ENCODE peak calls at places on chromosomes 4 and X, in five cellular contexts. X is thyroid gland, S is colonic mucosa, O is GM23338, H is foreskin fibroblast. R is an unnamed sample.

GRCh38 chrX:13120017-13120416 is 75.6 kb upstream of the FAM9C start:
- DNase-seq in O (no peak), S (peak), X (peak), H (no peak), R (no peak)

GRCh38 chrX:10983526-10983925 is 127.6 kb upstream of the HCCS start:
- DNase-seq in S (no peak), O (no peak), H (no peak), X (no peak), R (no peak)

GRCh38 chr4:5654791-5655190 is 53.6 kb downstream of the EVC2 start:
- DNase-seq in S (no peak), H (no peak), O (no peak), X (no peak), R (no peak)

GRCh38 chr4:108247511-108248088 is 78.9 kb upstream of the LEF1 start:
- DNase-seq in X (peak), O (peak), H (no peak), S (no peak), R (no peak)

GRCh38 chr4:158860856-158861255 is 92.0 kb downstream of the FNIP2 start:
- DNase-seq in O (no peak), X (no peak), H (no peak), S (no peak), R (no peak)

GRCh38 chr4:177948853-177949252 is 506.6 kb upstream of the AGA start:
- DNase-seq in S (no peak), H (no peak), O (no peak), X (no peak), R (no peak)

GRCh38 chr4:53477038-53477565 is 99.7 kb downstream of the FIP1L1 start:
- DNase-seq in H (no peak), X (no peak), O (peak), S (no peak), R (no peak)

GRCh38 chr4:158282252-158282651 is 72.0 kb downstream of the TMEM144 start:
- DNase-seq in H (peak), X (no peak), O (no peak), S (no peak), R (peak)

GRCh38 chr4:610411-611261 is 14.7 kb upstream of the PDE6B start:
- DNase-seq in H (peak), O (no peak), S (peak), X (no peak), R (peak)

GRCh38 chr4:111228874-111229273 is 606.0 kb upstream of the PITX2 start:
- DNase-seq in H (peak), X (no peak), O (no peak), S (no peak), R (peak)

GRCh38 chr4:41455215-41455614 is 82.7 kb upstream of the LIMCH1 start:
- DNase-seq in H (no peak), X (no peak), O (peak), S (no peak), R (peak)

GRCh38 chr4:85411386-85411785 is 63.6 kb upstream of the ARHGAP24 start:
- DNase-seq in X (no peak), H (no peak), O (no peak), S (no peak), R (no peak)

GRCh38 chrX:53048169-53049126 is at the start of gene GPR173:
- DNase-seq in O (peak), S (peak), X (no peak), H (peak), R (peak)

GRCh38 chr4:37243722-37244582 is 591 bp upstream of the NWD2 start:
- DNase-seq in X (peak), O (peak), S (peak), H (peak), R (no peak)

GRCh38 chrX:145817666-145818521 is at the start of gene SLITRK2:
- DNase-seq in O (peak), X (no peak), S (no peak), H (no peak), R (peak)

GRCh38 chr4:2083116-2083825 is 24.1 kb downstream of the NAT8L start:
- DNase-seq in S (peak), O (no peak), H (no peak), X (no peak), R (no peak)

GRCh38 chr4:59655996-59656395 is 1544.1 kb upstream of the ADGRL3 start:
- DNase-seq in S (no peak), H (no peak), O (no peak), X (no peak), R (peak)

GRCh38 chrX:7145454-7145853 is 2.1 kb upstream of the STS start:
- DNase-seq in H (no peak), X (no peak), O (no peak), S (no peak), R (no peak)

GRCh38 chr4:7876096-7876993 is 63.3 kb downstream of the AFAP1 start:
- DNase-seq in S (no peak), X (no peak), H (no peak), O (peak), R (no peak)

GRCh38 chrX:24245201-24245600 is 68.7 kb downstream of the SUPT20HL2 start:
- DNase-seq in X (no peak), O (no peak), H (peak), S (no peak), R (peak)

GRCh38 chr4:1246111-1246881 is 2.6 kb downstream of the CTBP1 start:
- DNase-seq in X (peak), O (no peak), S (peak), H (no peak), R (no peak)

GRCh38 chr4:137621056-137621455 is 88.8 kb upstream of the PCDH18 start:
- DNase-seq in H (no peak), X (no peak), O (no peak), S (no peak), R (no peak)

GRCh38 chr4:7103031-7103598 is 35.3 kb upstream of the GRPEL1 start:
- DNase-seq in X (peak), S (peak), H (peak), O (peak), R (peak)

GRCh38 chrX:119647552-119648420 is 41.6 kb upstream of the NKRF start:
- DNase-seq in H (no peak), S (no peak), O (no peak), X (no peak), R (no peak)

GRCh38 chrX:153460826-153461225 is 9.6 kb downstream of the HAUS7 start:
- DNase-seq in S (peak), O (peak), H (no peak), X (peak), R (peak)

GRCh38 chr4:909821-910220 is 22.3 kb downstream of the GAK start:
- DNase-seq in S (no peak), H (no peak), X (no peak), O (no peak), R (no peak)

GRCh38 chrX:41733939-41734338 is 10.0 kb downstream of the GPR82 start:
- DNase-seq in O (no peak), S (no peak), H (no peak), X (peak), R (no peak)

GRCh38 chr4:42397256-42397634 is at the start of gene SHISA3:
- DNase-seq in S (peak), O (peak), H (no peak), X (peak), R (peak)

GRCh38 chrX:154121961-154122360 is 22.1 kb upstream of the OPN1LW start:
- DNase-seq in X (no peak), H (no peak), S (no peak), O (no peak), R (no peak)

GRCh38 chr4:152825336-152825735 is 45.6 kb downstream of the ARFIP1 start:
- DNase-seq in H (no peak), X (no peak), O (no peak), S (no peak), R (no peak)

GRCh38 chr4:13523105-13523477 is 21.2 kb downstream of the NKX3-2 start:
- DNase-seq in H (no peak), O (no peak), S (no peak), X (no peak), R (no peak)
- H3K4me3 ChIP-seq in H (no peak), O (peak), S (no peak), X (no peak), R (no peak)

DNA sequence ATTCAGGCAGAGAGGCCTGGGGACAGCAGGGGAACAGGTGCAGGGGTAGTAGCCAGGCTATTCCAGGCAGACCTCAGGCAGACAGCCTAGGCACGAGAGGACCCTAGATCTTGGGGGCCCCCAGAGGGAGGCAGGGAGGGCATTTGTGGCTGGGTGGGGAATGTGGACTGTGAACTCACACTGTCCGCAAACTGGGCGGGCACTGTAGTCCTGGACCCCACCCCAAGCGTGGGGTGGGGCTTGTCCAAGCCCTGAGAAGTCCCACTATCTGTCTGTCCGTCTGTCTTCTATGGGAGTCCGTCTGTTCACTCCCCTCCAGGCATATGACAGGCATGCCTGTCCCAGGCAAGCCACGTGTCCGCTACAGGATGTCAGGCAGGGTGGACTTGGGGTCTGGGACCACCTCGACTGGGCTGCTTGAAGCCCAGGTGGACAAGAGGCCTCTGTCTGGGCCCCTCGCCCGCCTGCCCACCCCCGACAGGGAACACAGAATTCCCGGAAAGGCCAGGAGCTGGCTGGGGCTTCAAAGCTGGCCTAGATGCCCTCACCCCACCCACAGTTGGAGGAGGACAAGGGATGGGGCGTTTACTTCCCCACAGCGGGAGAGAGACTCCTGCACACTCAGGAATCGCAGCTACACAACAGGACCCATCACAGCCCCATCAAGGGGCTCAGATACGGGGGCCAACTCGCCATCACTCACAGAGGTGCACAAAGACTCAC is at the start of gene SLC38A5:
- DNase-seq in H (no peak), O (no peak), X (no peak), S (peak), R (no peak)
- H3K4me3 ChIP-seq in H (no peak), O (peak), X (peak), S (peak), R (no peak)

DNA sequence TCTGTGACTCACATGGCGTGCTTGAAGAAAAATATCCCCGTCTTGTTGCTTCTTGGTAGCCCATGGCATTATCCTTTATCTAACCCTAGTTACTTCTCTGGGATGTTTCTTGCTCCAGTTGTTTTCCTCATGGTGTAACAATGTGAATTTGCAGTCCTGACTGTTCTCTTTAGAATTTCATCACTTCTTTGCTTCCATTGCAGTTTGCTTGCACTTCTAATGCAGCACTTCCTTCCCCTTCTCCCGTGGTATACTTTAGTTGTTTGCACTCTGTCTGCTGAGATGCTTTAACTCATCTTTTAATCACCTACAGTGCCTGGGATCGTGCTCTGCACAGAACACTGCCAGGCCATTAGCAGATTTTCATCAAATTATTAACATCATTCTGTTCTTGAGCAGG is 126.8 kb downstream of the MAML3 start:
- DNase-seq in O (no peak), X (no peak), S (no peak), H (no peak), R (no peak)
- H3K4me3 ChIP-seq in O (no peak), X (no peak), S (no peak), H (no peak), R (no peak)

GRCh38 chr4:121339824-121340223 is 41.0 kb downstream of the QRFPR start:
- DNase-seq in X (no peak), S (no peak), H (no peak), O (no peak), R (no peak)
- H3K4me3 ChIP-seq in X (no peak), S (no peak), H (no peak), O (no peak), R (no peak)

GRCh38 chrX:2371026-2371778 is 129.6 kb downstream of the DHRSX start:
- DNase-seq in O (peak), H (no peak), X (no peak), S (no peak), R (no peak)
- H3K4me3 ChIP-seq in O (no peak), H (no peak), X (no peak), S (no peak), R (no peak)

DNA sequence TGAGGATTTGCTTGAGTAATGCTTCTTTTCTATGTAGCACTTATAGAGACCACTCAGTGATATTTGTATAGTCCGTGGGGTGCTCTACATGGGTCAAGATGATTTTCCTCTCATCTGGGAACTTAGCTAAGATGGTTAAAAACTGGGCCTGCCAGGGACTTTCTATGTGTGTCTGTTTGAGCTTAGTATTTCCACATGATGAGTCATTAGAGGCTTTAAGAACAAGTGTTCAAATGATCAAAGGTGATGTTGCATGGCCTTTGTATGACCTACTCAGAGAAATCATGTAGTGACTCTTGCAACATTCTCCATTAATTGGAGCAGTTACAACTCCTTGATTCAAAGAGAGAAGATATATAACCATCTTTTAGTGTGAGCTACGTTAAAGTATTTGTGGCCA is 1480.5 kb upstream of the IGFBP7 start:
- DNase-seq in O (no peak), X (no peak), S (no peak), H (no peak), R (no peak)
- H3K4me3 ChIP-seq in O (no peak), X (no peak), S (no peak), H (no peak), R (no peak)

GRCh38 chr4:99321241-99322191 is at the start of gene ADH1B:
- DNase-seq in O (peak), X (no peak), S (no peak), H (no peak), R (no peak)

GRCh38 chr4:99315839-99316238 is 5.4 kb downstream of the ADH1B start:
- DNase-seq in H (no peak), O (peak), X (no peak), S (no peak), R (no peak)

GRCh38 chr4:99317354-99317753 is 3.8 kb downstream of the ADH1B start:
- DNase-seq in S (no peak), H (no peak), X (no peak), O (no peak), R (no peak)
- H3K4me3 ChIP-seq in S (no peak), H (no peak), X (no peak), O (no peak), R (no peak)

GRCh38 chrX:30971761-30972603 is 82.9 kb upstream of the TAB3 start:
- DNase-seq in H (peak), S (peak), X (peak), O (peak), R (peak)
- H3K4me3 ChIP-seq in H (peak), S (no peak), X (no peak), O (no peak), R (peak)

DNA sequence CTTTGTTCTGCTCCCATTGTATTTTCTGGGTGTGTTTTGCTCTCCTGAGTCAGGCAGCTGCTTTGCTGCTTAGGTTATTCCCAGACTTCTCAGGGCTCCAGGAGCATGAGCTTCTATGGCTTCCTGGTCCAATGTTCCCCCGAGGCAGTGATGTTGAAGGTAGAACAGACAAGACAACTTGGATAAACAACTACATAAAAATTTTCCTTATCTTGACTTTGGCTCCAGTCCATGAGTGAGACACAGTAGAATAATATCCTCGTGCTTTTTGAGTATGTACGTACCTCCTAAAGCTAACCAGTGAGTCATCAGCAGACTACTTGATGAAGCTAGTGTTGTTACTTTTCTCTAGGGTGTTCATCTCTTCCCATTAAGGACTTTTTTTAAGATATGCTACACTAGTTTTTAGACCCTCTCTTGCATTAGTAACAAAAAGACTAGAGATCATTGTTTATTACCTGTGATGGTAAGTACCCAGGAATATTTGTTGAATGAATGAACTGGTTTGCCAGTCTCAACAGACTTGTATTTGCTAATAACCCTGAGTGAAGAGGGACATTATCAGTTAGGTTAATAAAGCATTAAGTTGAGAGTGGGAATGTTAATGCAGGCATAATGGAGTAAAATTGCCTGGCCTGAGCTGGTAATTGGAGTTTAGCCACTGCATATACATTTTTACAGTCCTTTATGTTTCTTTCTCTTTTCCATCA is 131.9 kb downstream of the FHIP1A start:
- DNase-seq in S (peak), O (no peak), H (peak), X (no peak), R (peak)
- H3K4me3 ChIP-seq in S (no peak), O (no peak), H (no peak), X (no peak), R (no peak)

R was measured in MG63.